ENCODE peak calls at places on chromosomes 12 and 14, in seven cellular contexts. E, F, R, A, X, B and P are unnamed samples.

GRCh38 chr14:23005861-23006534 is 3.9 kb downstream of the C14orf93 start:
- DNase-seq in E (no peak), F (no peak), R (no peak), A (no peak), X (no peak), B (no peak), P (no peak)

GRCh38 chr14:55438066-55438683 is 2.2 kb downstream of the TBPL2 start:
- DNase-seq in E (peak; percentile 59), F (no peak), R (no peak), A (no peak), X (peak; percentile 44), B (peak; percentile 62), P (peak; percentile 25)

GRCh38 chr12:111168009-111168786 is 200.7 kb downstream of the PHETA1 start:
- DNase-seq in E (no peak), F (no peak), R (no peak), A (no peak), X (no peak), B (no peak), P (no peak)

GRCh38 chr14:104036250-104036649 is 49.2 kb upstream of the ASPG start:
- DNase-seq in E (no peak), F (no peak), R (no peak), A (no peak), X (no peak), B (no peak), P (no peak)

GRCh38 chr12:67996347-67996746 is 7.1 kb downstream of the IFNG-AS1 start:
- DNase-seq in E (no peak), F (no peak), R (no peak), A (no peak), X (no peak), B (no peak), P (no peak)

GRCh38 chr12:89889051-89889450 is 180.4 kb upstream of the ATP2B1 start:
- DNase-seq in E (no peak), F (no peak), R (no peak), A (no peak), X (no peak), B (no peak), P (no peak)

GRCh38 chr12:9646794-9647622 is 22.5 kb upstream of the CLEC2D start:
- DNase-seq in E (peak; percentile 2), F (no peak), R (no peak), A (no peak), X (no peak), B (no peak), P (no peak)

GRCh38 chr12:8678661-8679111 is 16.1 kb upstream of the MFAP5 start:
- DNase-seq in E (no peak), F (no peak), R (no peak), A (no peak), X (no peak), B (no peak), P (no peak)

GRCh38 chr12:101995684-101996083 is 66.1 kb downstream of the WASHC3 start:
- DNase-seq in E (no peak), F (no peak), R (no peak), A (no peak), X (no peak), B (no peak), P (no peak)

GRCh38 chr14:65496178-65496993 is 83.9 kb downstream of the FUT8 start:
- DNase-seq in E (no peak), F (no peak), R (no peak), A (no peak), X (no peak), B (no peak), P (no peak)

GRCh38 chr14:24307575-24308341 is at the start of gene CIDEB:
- DNase-seq in E (peak; percentile 77), F (peak; percentile 74), R (peak; percentile 86), A (peak; percentile 86), X (peak; percentile 65), B (peak; percentile 87), P (peak; percentile 79)
- TF ChIP-seq EP300 in E (no peak), F (no peak), R (no peak), A (no peak), X (no peak), B (no peak), P (no peak)

GRCh38 chr12:32139064-32139421 is 32.4 kb downstream of the BICD1 start:
- DNase-seq in E (no peak), F (no peak), R (peak; percentile 46), A (no peak), X (peak; percentile 33), B (no peak), P (no peak)
- H3K27ac ChIP-seq in E (no peak overlapping the region), F (peak overlapping the region; percentile 48), R (peak overlapping the region; percentile 45), A (no peak overlapping the region), X (peak overlapping the region; percentile 63), B (no peak overlapping the region), P (peak overlapping the region; percentile 82)

GRCh38 chr12:53710098-53710497 is 17.2 kb downstream of the CALCOCO1 start:
- DNase-seq in E (no peak), F (no peak), R (no peak), A (no peak), X (no peak), B (no peak), P (no peak)

GRCh38 chr12:53713516-53713915 is 13.7 kb downstream of the CALCOCO1 start:
- DNase-seq in E (no peak), F (no peak), R (no peak), A (no peak), X (no peak), B (no peak), P (no peak)

GRCh38 chr12:53709671-53710070 is 17.6 kb downstream of the CALCOCO1 start:
- DNase-seq in E (no peak), F (no peak), R (no peak), A (no peak), X (no peak), B (no peak), P (no peak)

GRCh38 chr12:53714004-53714403 is 13.2 kb downstream of the CALCOCO1 start:
- DNase-seq in E (no peak), F (no peak), R (no peak), A (no peak), X (no peak), B (no peak), P (no peak)

DNA sequence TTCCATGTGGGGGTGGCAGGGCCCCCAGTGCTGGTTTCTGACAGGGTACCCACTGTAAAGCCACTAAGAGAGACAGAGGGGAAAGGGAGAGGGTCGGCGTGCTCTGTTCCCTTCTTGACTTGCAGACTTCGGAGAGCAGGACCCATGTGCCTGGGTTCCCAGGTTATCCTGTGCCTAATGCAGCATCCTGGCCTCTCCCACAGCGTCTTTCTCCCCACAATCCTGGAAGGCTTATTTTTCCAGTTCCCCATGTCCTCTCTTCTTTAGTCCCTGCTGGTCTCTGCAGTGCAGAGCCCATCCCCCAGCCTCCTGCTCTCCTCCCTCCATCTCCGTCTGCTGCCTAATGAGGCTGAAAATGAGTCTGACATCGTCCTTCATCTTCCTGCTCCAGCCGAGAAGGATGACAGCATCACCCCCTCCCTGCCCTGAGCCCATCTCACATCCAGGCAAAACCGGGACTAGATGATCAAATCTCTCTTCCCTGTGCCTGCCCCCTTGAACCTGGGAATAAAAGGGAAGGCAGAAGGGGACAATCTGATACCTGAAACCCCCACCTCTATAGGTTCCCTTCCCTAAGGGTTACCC is 15.1 kb downstream of the CALCOCO1 start:
- DNase-seq in E (no peak), F (no peak), R (no peak), A (no peak), X (no peak), B (no peak), P (no peak)
- TF ChIP-seq EP300 in E (no peak), F (no peak), R (no peak), A (no peak), X (no peak), B (no peak), P (no peak)

GRCh38 chr12:26632746-26633145 is 200.2 kb downstream of the ITPR2 start:
- DNase-seq in E (no peak), F (no peak), R (no peak), A (no peak), X (no peak), B (no peak), P (no peak)
- H3K27ac ChIP-seq in E (no peak overlapping the region), F (no peak overlapping the region), R (peak overlapping the region; percentile 2), A (no peak overlapping the region), X (no peak overlapping the region), B (peak overlapping the region; percentile 84), P (no peak overlapping the region)

GRCh38 chr14:95256011-95256775 is 63.5 kb downstream of the CLMN start:
- DNase-seq in E (no peak), F (no peak), R (no peak), A (peak; percentile 9), X (no peak), B (no peak), P (no peak)
- TF ChIP-seq EP300 in E (no peak), F (no peak), R (no peak), A (no peak), X (no peak), B (no peak), P (no peak)

DNA sequence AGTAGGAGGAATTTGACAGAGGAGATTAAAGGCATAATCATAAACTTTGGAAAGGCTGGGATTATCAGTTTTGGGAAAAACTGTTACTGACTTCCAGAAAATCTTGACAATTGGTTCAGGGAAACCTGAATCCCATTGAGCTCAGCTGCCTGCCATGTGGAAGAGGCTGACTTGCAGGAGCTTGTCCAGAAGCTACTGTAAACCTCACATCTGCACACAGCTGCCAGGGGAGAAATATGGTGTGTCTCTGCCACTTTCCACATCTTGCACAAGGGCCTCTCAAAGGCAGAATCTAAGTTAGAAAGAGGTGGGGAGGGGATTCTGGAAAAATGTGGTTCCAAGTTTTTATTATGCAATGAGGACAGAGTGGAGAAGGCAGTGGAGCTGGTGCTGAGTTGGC is 8.7 kb upstream of the BHLHE41 start:
- DNase-seq in E (no peak), F (no peak), R (no peak), A (no peak), X (no peak), B (no peak), P (no peak)
- H3K27ac ChIP-seq in E (no peak overlapping the region), F (no peak overlapping the region), R (no peak overlapping the region), A (no peak overlapping the region), X (no peak overlapping the region), B (no peak overlapping the region), P (no peak overlapping the region)

GRCh38 chr14:48537600-48537999 is 862.2 kb upstream of the MDGA2 start:
- DNase-seq in E (no peak), F (no peak), R (no peak), A (no peak), X (no peak), B (no peak), P (no peak)
- TF ChIP-seq EP300 in E (no peak), F (no peak), R (no peak), A (no peak), X (no peak), B (no peak), P (no peak)

DNA sequence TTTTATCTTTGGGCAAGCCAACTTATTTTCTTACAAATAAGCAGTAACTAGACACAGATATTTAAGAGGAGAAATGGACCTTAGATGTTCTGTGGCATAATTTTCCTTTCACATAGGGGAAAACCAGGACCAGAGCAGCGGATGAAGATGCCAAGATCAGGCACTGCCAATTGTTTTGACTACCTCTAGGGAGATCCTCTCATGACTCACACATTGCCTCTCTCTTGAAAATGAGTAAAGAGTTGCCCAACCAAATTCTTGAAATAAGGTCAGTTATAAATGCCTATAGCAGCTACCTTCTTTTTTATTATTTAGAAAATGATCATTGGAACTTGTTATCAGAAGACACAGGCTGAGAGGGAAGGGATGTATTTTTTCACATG is 263.4 kb upstream of the PLEKHG7 start:
- DNase-seq in E (peak; percentile 46), F (no peak), R (no peak), A (no peak), X (peak; percentile 32), B (no peak), P (peak; percentile 38)
- H3K27ac ChIP-seq in E (peak overlapping the region; percentile 57), F (no peak overlapping the region), R (no peak overlapping the region), A (peak overlapping the region; percentile 45), X (no peak overlapping the region), B (no peak overlapping the region), P (no peak overlapping the region)